ENCODE peak calls at places on chromosomes 2 and 18, in six cellular contexts. D, P, V, Z, W and J are unnamed samples.

GRCh38 chr2:237350597-237350996 is 63.4 kb downstream of the COL6A3 start:
- DNase-seq in D (no peak), P (no peak), V (no peak), Z (no peak), W (no peak), J (no peak)

GRCh38 chr2:53403836-53404413 is 363.7 kb upstream of the CHAC2 start:
- DNase-seq in D (no peak), P (no peak), V (peak), Z (peak), W (peak), J (peak)

GRCh38 chr2:119732026-119732425 is 27.7 kb upstream of the PTPN4 start:
- DNase-seq in D (no peak), P (no peak), V (no peak), Z (no peak), W (no peak), J (no peak)

GRCh38 chr2:112893801-112894200 is 17.2 kb upstream of the IL37 start:
- DNase-seq in D (no peak), P (no peak), V (no peak), Z (no peak), W (no peak), J (no peak)

GRCh38 chr2:203887680-203888079 is 20.1 kb downstream of the CTLA4 start:
- DNase-seq in D (no peak), P (no peak), V (no peak), Z (no peak), W (no peak), J (no peak)

GRCh38 chr2:11507517-11507916 is 26.3 kb upstream of the GREB1 start:
- DNase-seq in D (peak), P (no peak), V (no peak), Z (no peak), W (no peak), J (no peak)

GRCh38 chr2:231646471-231646870 is 53.8 kb downstream of the TEX44 start:
- DNase-seq in D (no peak), P (no peak), V (no peak), Z (peak), W (no peak), J (no peak)

GRCh38 chr18:68713791-68714190 is 1.1 kb downstream of the TMX3 start:
- DNase-seq in D (no peak), P (no peak), V (no peak), Z (no peak), W (no peak), J (no peak)

GRCh38 chr18:79528846-79529245 is 133.1 kb downstream of the NFATC1 start:
- DNase-seq in D (peak), P (peak), V (peak), Z (peak), W (peak), J (peak)

GRCh38 chr2:231003186-231003585 is 7.3 kb downstream of the SPATA3 start:
- DNase-seq in D (no peak), P (no peak), V (no peak), Z (no peak), W (no peak), J (no peak)

GRCh38 chr18:62372156-62372555 is 47.0 kb downstream of the TNFRSF11A start:
- DNase-seq in D (no peak), P (no peak), V (no peak), Z (no peak), W (no peak), J (no peak)

GRCh38 chr2:35220471-35220870 is 1135.1 kb upstream of the CRIM1 start:
- DNase-seq in D (no peak), P (no peak), V (no peak), Z (no peak), W (no peak), J (peak)

GRCh38 chr2:232884549-232885263 is 14.6 kb downstream of the SNORC start:
- DNase-seq in D (no peak), P (no peak), V (no peak), Z (no peak), W (no peak), J (no peak)

GRCh38 chr18:23243178-23243577 is 107.9 kb downstream of the CABLES1 start:
- DNase-seq in D (no peak), P (peak), V (no peak), Z (no peak), W (no peak), J (no peak)
- TF ChIP-seq CTCF in D (no peak), P (no peak), V (peak), Z (no peak), W (no peak), J (no peak)

GRCh38 chr2:1736997-1737480 is 7.3 kb downstream of the PXDN start:
- DNase-seq in D (peak), P (no peak), V (peak), Z (peak), W (no peak), J (no peak)
- H3K4me3 ChIP-seq in D (no peak), P (no peak), V (no peak), Z (no peak), W (no peak), J (no peak)

GRCh38 chr2:240856151-240856980 is 12.3 kb upstream of the AGXT start:
- DNase-seq in D (no peak), P (no peak), V (no peak), Z (no peak), W (no peak), J (no peak)
- TF ChIP-seq CTCF in D (no peak), P (no peak), V (peak), Z (peak), W (peak), J (no peak)

DNA sequence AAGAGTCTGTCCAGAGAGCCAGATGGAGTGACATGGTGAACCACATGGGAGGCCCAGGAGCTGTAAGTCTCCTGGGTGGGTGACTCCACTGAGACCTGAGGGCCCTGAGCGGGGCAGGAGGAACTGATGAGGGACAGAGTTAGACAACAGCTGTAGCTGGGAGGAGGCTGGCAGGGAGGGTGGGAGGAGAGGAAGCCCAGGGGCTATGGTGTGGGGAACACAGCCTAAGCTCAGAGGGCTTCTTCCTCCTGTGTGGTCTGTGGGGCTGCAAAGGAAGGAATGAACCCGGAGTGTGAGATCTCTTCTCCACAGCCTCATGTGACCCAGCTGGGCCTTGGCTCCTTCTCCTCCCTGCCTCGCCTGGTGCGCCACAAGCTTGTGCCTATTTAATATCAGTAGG is 395.6 kb upstream of the HS6ST1 start:
- DNase-seq in D (no peak), P (no peak), V (no peak), Z (no peak), W (no peak), J (no peak)
- H3K4me3 ChIP-seq in D (no peak), P (no peak), V (no peak), Z (no peak), W (no peak), J (no peak)

GRCh38 chr2:192148620-192149321 is 46.0 kb downstream of the TMEFF2 start:
- DNase-seq in D (no peak), P (no peak), V (peak), Z (peak), W (no peak), J (no peak)
- TF ChIP-seq CTCF in D (no peak), P (no peak), V (peak), Z (peak), W (peak), J (no peak)